ENCODE peak calls at places on chromosome 17, in seven cellular contexts. One of them, this sample, is unnamed.

GRCh38 chr17:66268247-66268927 is 34.0 kb upstream of the PRKCA start:
- DNase-seq in activated CD4-positive, alpha-beta T cell treated with anti-CD3 and anti-CD28 coated beads for 24 hours: no peak
- DNase-seq in bronchial epithelial cell: peak
- DNase-seq in LNCaP clone FGC: no peak
- DNase-seq in kidney epithelial cell: peak
- DNase-seq in BE2C: no peak
- DNase-seq in NCI-H2029: no peak
- DNase-seq in this sample: no peak

GRCh38 chr17:18172528-18173278 is 10.9 kb upstream of the ALKBH5 start:
- DNase-seq in activated CD4-positive, alpha-beta T cell treated with anti-CD3 and anti-CD28 coated beads for 24 hours: no peak
- DNase-seq in LNCaP clone FGC: no peak
- DNase-seq in bronchial epithelial cell: no peak
- DNase-seq in BE2C: no peak
- DNase-seq in kidney epithelial cell: no peak
- DNase-seq in NCI-H2029: no peak
- DNase-seq in this sample: peak

GRCh38 chr17:4433515-4434031 is at the start of gene SPNS3:
- DNase-seq in BE2C: no peak
- DNase-seq in kidney epithelial cell: no peak
- DNase-seq in activated CD4-positive, alpha-beta T cell treated with anti-CD3 and anti-CD28 coated beads for 24 hours: no peak
- DNase-seq in bronchial epithelial cell: no peak
- DNase-seq in LNCaP clone FGC: no peak
- DNase-seq in NCI-H2029: no peak
- DNase-seq in this sample: no peak

GRCh38 chr17:42276609-42277341 is 584 bp upstream of the STAT5B start:
- DNase-seq in activated CD4-positive, alpha-beta T cell treated with anti-CD3 and anti-CD28 coated beads for 24 hours: no peak
- DNase-seq in NCI-H2029: peak
- DNase-seq in LNCaP clone FGC: no peak
- DNase-seq in bronchial epithelial cell: peak
- DNase-seq in BE2C: peak
- DNase-seq in kidney epithelial cell: peak
- DNase-seq in this sample: peak

GRCh38 chr17:30433514-30433913 is 43.7 kb upstream of the GOSR1 start:
- DNase-seq in bronchial epithelial cell: peak
- DNase-seq in activated CD4-positive, alpha-beta T cell treated with anti-CD3 and anti-CD28 coated beads for 24 hours: no peak
- DNase-seq in LNCaP clone FGC: peak
- DNase-seq in BE2C: no peak
- DNase-seq in NCI-H2029: peak
- DNase-seq in kidney epithelial cell: peak
- DNase-seq in this sample: no peak

GRCh38 chr17:44004077-44004760 is at the start of gene NAGS:
- DNase-seq in NCI-H2029: no peak
- DNase-seq in LNCaP clone FGC: no peak
- DNase-seq in kidney epithelial cell: no peak
- DNase-seq in bronchial epithelial cell: peak
- DNase-seq in activated CD4-positive, alpha-beta T cell treated with anti-CD3 and anti-CD28 coated beads for 24 hours: no peak
- DNase-seq in BE2C: peak
- DNase-seq in this sample: peak

GRCh38 chr17:77327181-77327565 is 186.4 kb downstream of the SEC14L1 start:
- DNase-seq in kidney epithelial cell: no peak
- DNase-seq in LNCaP clone FGC: no peak
- DNase-seq in BE2C: no peak
- DNase-seq in activated CD4-positive, alpha-beta T cell treated with anti-CD3 and anti-CD28 coated beads for 24 hours: no peak
- DNase-seq in NCI-H2029: no peak
- DNase-seq in bronchial epithelial cell: no peak
- DNase-seq in this sample: peak

GRCh38 chr17:66152756-66153155 is 39.2 kb downstream of the CEP112 start:
- DNase-seq in kidney epithelial cell: peak
- DNase-seq in BE2C: no peak
- DNase-seq in activated CD4-positive, alpha-beta T cell treated with anti-CD3 and anti-CD28 coated beads for 24 hours: no peak
- DNase-seq in LNCaP clone FGC: no peak
- DNase-seq in bronchial epithelial cell: peak
- DNase-seq in NCI-H2029: no peak
- DNase-seq in this sample: no peak

GRCh38 chr17:33142703-33143299 is 150.3 kb downstream of the ASIC2 start:
- DNase-seq in NCI-H2029: no peak
- DNase-seq in kidney epithelial cell: no peak
- DNase-seq in activated CD4-positive, alpha-beta T cell treated with anti-CD3 and anti-CD28 coated beads for 24 hours: no peak
- DNase-seq in LNCaP clone FGC: peak
- DNase-seq in BE2C: no peak
- DNase-seq in bronchial epithelial cell: peak
- DNase-seq in this sample: no peak

GRCh38 chr17:81932333-81932983 is 4.6 kb downstream of the PYCR1 start:
- DNase-seq in LNCaP clone FGC: no peak
- DNase-seq in BE2C: no peak
- DNase-seq in activated CD4-positive, alpha-beta T cell treated with anti-CD3 and anti-CD28 coated beads for 24 hours: no peak
- DNase-seq in kidney epithelial cell: no peak
- DNase-seq in NCI-H2029: no peak
- DNase-seq in bronchial epithelial cell: no peak
- DNase-seq in this sample: no peak

GRCh38 chr17:77146882-77147281 is 6.1 kb downstream of the SEC14L1 start:
- DNase-seq in kidney epithelial cell: no peak
- DNase-seq in LNCaP clone FGC: no peak
- DNase-seq in bronchial epithelial cell: peak
- DNase-seq in NCI-H2029: no peak
- DNase-seq in activated CD4-positive, alpha-beta T cell treated with anti-CD3 and anti-CD28 coated beads for 24 hours: no peak
- DNase-seq in BE2C: no peak
- DNase-seq in this sample: no peak

GRCh38 chr17:77859035-77859360 is 99.5 kb upstream of the TNRC6C start:
- DNase-seq in kidney epithelial cell: no peak
- DNase-seq in BE2C: no peak
- DNase-seq in NCI-H2029: no peak
- DNase-seq in bronchial epithelial cell: no peak
- DNase-seq in LNCaP clone FGC: no peak
- DNase-seq in activated CD4-positive, alpha-beta T cell treated with anti-CD3 and anti-CD28 coated beads for 24 hours: no peak
- DNase-seq in this sample: no peak

GRCh38 chr17:9021985-9022552 is 759 bp downstream of the NTN1 start:
- DNase-seq in bronchial epithelial cell: no peak
- DNase-seq in LNCaP clone FGC: no peak
- DNase-seq in kidney epithelial cell: no peak
- DNase-seq in BE2C: no peak
- DNase-seq in activated CD4-positive, alpha-beta T cell treated with anti-CD3 and anti-CD28 coated beads for 24 hours: no peak
- DNase-seq in NCI-H2029: no peak
- DNase-seq in this sample: peak

GRCh38 chr17:199195-199604 is 17.8 kb upstream of the DOC2B start:
- DNase-seq in kidney epithelial cell: no peak
- DNase-seq in NCI-H2029: no peak
- DNase-seq in activated CD4-positive, alpha-beta T cell treated with anti-CD3 and anti-CD28 coated beads for 24 hours: no peak
- DNase-seq in LNCaP clone FGC: no peak
- DNase-seq in BE2C: no peak
- DNase-seq in bronchial epithelial cell: no peak
- DNase-seq in this sample: no peak

GRCh38 chr17:43950554-43950953 is 3.2 kb downstream of the PYY start:
- DNase-seq in NCI-H2029: no peak
- DNase-seq in kidney epithelial cell: no peak
- DNase-seq in BE2C: no peak
- DNase-seq in LNCaP clone FGC: no peak
- DNase-seq in bronchial epithelial cell: no peak
- DNase-seq in activated CD4-positive, alpha-beta T cell treated with anti-CD3 and anti-CD28 coated beads for 24 hours: no peak
- DNase-seq in this sample: no peak

GRCh38 chr17:17401271-17401781 is 75.5 kb upstream of the MED9 start:
- DNase-seq in NCI-H2029: no peak
- DNase-seq in kidney epithelial cell: no peak
- DNase-seq in BE2C: peak
- DNase-seq in bronchial epithelial cell: no peak
- DNase-seq in LNCaP clone FGC: no peak
- DNase-seq in activated CD4-positive, alpha-beta T cell treated with anti-CD3 and anti-CD28 coated beads for 24 hours: no peak
- DNase-seq in this sample: no peak

GRCh38 chr17:8608001-8608400 is 22.5 kb downstream of the MYH10 start:
- DNase-seq in NCI-H2029: no peak
- DNase-seq in kidney epithelial cell: no peak
- DNase-seq in BE2C: no peak
- DNase-seq in activated CD4-positive, alpha-beta T cell treated with anti-CD3 and anti-CD28 coated beads for 24 hours: no peak
- DNase-seq in LNCaP clone FGC: no peak
- DNase-seq in bronchial epithelial cell: no peak
- DNase-seq in this sample: no peak

GRCh38 chr17:42472709-42473521 is 14.2 kb downstream of the ATP6V0A1 start:
- DNase-seq in kidney epithelial cell: no peak
- DNase-seq in NCI-H2029: no peak
- DNase-seq in activated CD4-positive, alpha-beta T cell treated with anti-CD3 and anti-CD28 coated beads for 24 hours: no peak
- DNase-seq in LNCaP clone FGC: no peak
- DNase-seq in BE2C: no peak
- DNase-seq in bronchial epithelial cell: peak
- DNase-seq in this sample: no peak

GRCh38 chr17:29008591-29008990 is 2.8 kb upstream of the SEZ6 start:
- DNase-seq in BE2C: no peak
- DNase-seq in LNCaP clone FGC: no peak
- DNase-seq in bronchial epithelial cell: no peak
- DNase-seq in activated CD4-positive, alpha-beta T cell treated with anti-CD3 and anti-CD28 coated beads for 24 hours: no peak
- DNase-seq in kidney epithelial cell: no peak
- DNase-seq in NCI-H2029: no peak
- DNase-seq in this sample: no peak

GRCh38 chr17:59451706-59452105 is 113.7 kb upstream of the DHX40 start:
- DNase-seq in BE2C: no peak
- DNase-seq in activated CD4-positive, alpha-beta T cell treated with anti-CD3 and anti-CD28 coated beads for 24 hours: no peak
- DNase-seq in bronchial epithelial cell: peak
- DNase-seq in kidney epithelial cell: peak
- DNase-seq in NCI-H2029: no peak
- DNase-seq in LNCaP clone FGC: no peak
- DNase-seq in this sample: no peak

GRCh38 chr17:1912146-1912545 is 82.3 kb downstream of the RPA1 start:
- DNase-seq in LNCaP clone FGC: no peak
- DNase-seq in BE2C: no peak
- DNase-seq in kidney epithelial cell: no peak
- DNase-seq in bronchial epithelial cell: no peak
- DNase-seq in activated CD4-positive, alpha-beta T cell treated with anti-CD3 and anti-CD28 coated beads for 24 hours: no peak
- DNase-seq in NCI-H2029: no peak
- DNase-seq in this sample: no peak

GRCh38 chr17:55334285-55334684 is 69.5 kb downstream of the HLF start:
- DNase-seq in activated CD4-positive, alpha-beta T cell treated with anti-CD3 and anti-CD28 coated beads for 24 hours: no peak
- DNase-seq in kidney epithelial cell: no peak
- DNase-seq in bronchial epithelial cell: no peak
- DNase-seq in NCI-H2029: no peak
- DNase-seq in LNCaP clone FGC: no peak
- DNase-seq in BE2C: no peak
- DNase-seq in this sample: no peak

GRCh38 chr17:57672971-57673370 is 72.1 kb downstream of the CCDC182 start:
- DNase-seq in BE2C: peak
- DNase-seq in kidney epithelial cell: no peak
- DNase-seq in NCI-H2029: no peak
- DNase-seq in bronchial epithelial cell: no peak
- DNase-seq in activated CD4-positive, alpha-beta T cell treated with anti-CD3 and anti-CD28 coated beads for 24 hours: no peak
- DNase-seq in LNCaP clone FGC: no peak
- DNase-seq in this sample: no peak

GRCh38 chr17:78252111-78252634 is 20.7 kb downstream of the TMEM235 start:
- DNase-seq in activated CD4-positive, alpha-beta T cell treated with anti-CD3 and anti-CD28 coated beads for 24 hours: no peak
- DNase-seq in NCI-H2029: no peak
- DNase-seq in LNCaP clone FGC: no peak
- DNase-seq in BE2C: no peak
- DNase-seq in kidney epithelial cell: no peak
- DNase-seq in bronchial epithelial cell: no peak
- DNase-seq in this sample: no peak

GRCh38 chr17:62587554-62587953 is 39.9 kb upstream of the MRC2 start:
- DNase-seq in BE2C: no peak
- DNase-seq in activated CD4-positive, alpha-beta T cell treated with anti-CD3 and anti-CD28 coated beads for 24 hours: no peak
- DNase-seq in kidney epithelial cell: no peak
- DNase-seq in LNCaP clone FGC: no peak
- DNase-seq in bronchial epithelial cell: no peak
- DNase-seq in NCI-H2029: peak
- DNase-seq in this sample: no peak

GRCh38 chr17:81519284-81520020 is 6.9 kb upstream of the ACTG1 start:
- DNase-seq in bronchial epithelial cell: peak
- DNase-seq in LNCaP clone FGC: no peak
- DNase-seq in NCI-H2029: peak
- DNase-seq in kidney epithelial cell: no peak
- DNase-seq in activated CD4-positive, alpha-beta T cell treated with anti-CD3 and anti-CD28 coated beads for 24 hours: no peak
- DNase-seq in BE2C: no peak
- DNase-seq in this sample: no peak

GRCh38 chr17:68600881-68601564 is at the start of gene FAM20A:
- DNase-seq in kidney epithelial cell: no peak
- DNase-seq in bronchial epithelial cell: no peak
- DNase-seq in LNCaP clone FGC: no peak
- DNase-seq in activated CD4-positive, alpha-beta T cell treated with anti-CD3 and anti-CD28 coated beads for 24 hours: no peak
- DNase-seq in NCI-H2029: no peak
- DNase-seq in BE2C: peak
- DNase-seq in this sample: peak

GRCh38 chr17:34981538-34982241 is 1.4 kb downstream of the LIG3 start:
- DNase-seq in activated CD4-positive, alpha-beta T cell treated with anti-CD3 and anti-CD28 coated beads for 24 hours: no peak
- DNase-seq in NCI-H2029: peak
- DNase-seq in LNCaP clone FGC: no peak
- DNase-seq in kidney epithelial cell: no peak
- DNase-seq in BE2C: no peak
- DNase-seq in bronchial epithelial cell: peak
- DNase-seq in this sample: peak

GRCh38 chr17:16288860-16289571 is 64.3 kb downstream of the CENPV start:
- DNase-seq in BE2C: no peak
- DNase-seq in activated CD4-positive, alpha-beta T cell treated with anti-CD3 and anti-CD28 coated beads for 24 hours: no peak
- DNase-seq in NCI-H2029: no peak
- DNase-seq in kidney epithelial cell: no peak
- DNase-seq in bronchial epithelial cell: no peak
- DNase-seq in LNCaP clone FGC: peak
- DNase-seq in this sample: no peak

GRCh38 chr17:39564201-39564828 is 43.4 kb downstream of the NEUROD2 start:
- DNase-seq in BE2C: peak
- DNase-seq in kidney epithelial cell: no peak
- DNase-seq in activated CD4-positive, alpha-beta T cell treated with anti-CD3 and anti-CD28 coated beads for 24 hours: no peak
- DNase-seq in bronchial epithelial cell: no peak
- DNase-seq in NCI-H2029: no peak
- DNase-seq in LNCaP clone FGC: no peak
- DNase-seq in this sample: no peak

GRCh38 chr17:73838815-73839214 is 194.6 kb upstream of the SDK2 start:
- DNase-seq in LNCaP clone FGC: no peak
- DNase-seq in BE2C: peak
- DNase-seq in activated CD4-positive, alpha-beta T cell treated with anti-CD3 and anti-CD28 coated beads for 24 hours: no peak
- DNase-seq in bronchial epithelial cell: no peak
- DNase-seq in kidney epithelial cell: no peak
- DNase-seq in NCI-H2029: peak
- DNase-seq in this sample: peak

GRCh38 chr17:55606431-55606830 is 95.2 kb upstream of the SMIM36 start:
- DNase-seq in bronchial epithelial cell: no peak
- DNase-seq in BE2C: no peak
- DNase-seq in NCI-H2029: peak
- DNase-seq in kidney epithelial cell: no peak
- DNase-seq in activated CD4-positive, alpha-beta T cell treated with anti-CD3 and anti-CD28 coated beads for 24 hours: no peak
- DNase-seq in LNCaP clone FGC: no peak
- DNase-seq in this sample: no peak

GRCh38 chr17:64256913-64257807 is 5.9 kb downstream of the TEX2 start:
- DNase-seq in bronchial epithelial cell: no peak
- DNase-seq in LNCaP clone FGC: no peak
- DNase-seq in activated CD4-positive, alpha-beta T cell treated with anti-CD3 and anti-CD28 coated beads for 24 hours: no peak
- DNase-seq in BE2C: no peak
- DNase-seq in kidney epithelial cell: no peak
- DNase-seq in NCI-H2029: no peak
- DNase-seq in this sample: no peak

GRCh38 chr17:20916383-20916782 is 126.4 kb downstream of the USP22 start:
- DNase-seq in kidney epithelial cell: no peak
- DNase-seq in LNCaP clone FGC: no peak
- DNase-seq in activated CD4-positive, alpha-beta T cell treated with anti-CD3 and anti-CD28 coated beads for 24 hours: no peak
- DNase-seq in BE2C: no peak
- DNase-seq in NCI-H2029: no peak
- DNase-seq in bronchial epithelial cell: peak
- DNase-seq in this sample: no peak

This sample was measured in SK-N-SH.